ENCODE peak calls at places on chromosomes 11 and 22, in five cellular contexts. One of them, this sample, is unnamed.

GRCh38 chr11:469684-470667 is 19.9 kb downstream of the PTDSS2 start:
- DNase-seq in lower lobe of right lung: peak; percentile 69
- DNase-seq in heart left ventricle: peak; percentile 71
- DNase-seq in sigmoid colon: peak; percentile 89
- DNase-seq in effector memory CD4-positive, alpha-beta T cell: no peak
- DNase-seq in this sample: peak; percentile 78

GRCh38 chr11:45233804-45234170 is 52.4 kb downstream of the SYT13 start:
- DNase-seq in lower lobe of right lung: no peak
- DNase-seq in heart left ventricle: no peak
- DNase-seq in sigmoid colon: peak; percentile 55
- DNase-seq in effector memory CD4-positive, alpha-beta T cell: no peak
- DNase-seq in this sample: no peak

GRCh38 chr11:120931057-120931779 is 92.7 kb upstream of the TBCEL start:
- DNase-seq in lower lobe of right lung: no peak
- DNase-seq in heart left ventricle: no peak
- DNase-seq in sigmoid colon: no peak
- DNase-seq in effector memory CD4-positive, alpha-beta T cell: no peak
- DNase-seq in this sample: no peak

GRCh38 chr22:22506736-22507135 is 1.8 kb downstream of the ZNF280B start:
- DNase-seq in lower lobe of right lung: no peak
- DNase-seq in heart left ventricle: no peak
- DNase-seq in sigmoid colon: no peak
- DNase-seq in effector memory CD4-positive, alpha-beta T cell: no peak
- DNase-seq in this sample: no peak

GRCh38 chr11:66341502-66342126 is 3.3 kb downstream of the BRMS1 start:
- DNase-seq in lower lobe of right lung: peak; percentile 39
- DNase-seq in heart left ventricle: peak; percentile 18
- DNase-seq in sigmoid colon: no peak
- DNase-seq in effector memory CD4-positive, alpha-beta T cell: no peak
- DNase-seq in this sample: no peak

GRCh38 chr11:112541140-112541901 is 280.7 kb upstream of the PLET1 start:
- DNase-seq in lower lobe of right lung: no peak
- DNase-seq in heart left ventricle: no peak
- DNase-seq in sigmoid colon: no peak
- DNase-seq in effector memory CD4-positive, alpha-beta T cell: no peak
- DNase-seq in this sample: no peak

GRCh38 chr11:47436726-47437125 is 10.5 kb upstream of the PSMC3 start:
- DNase-seq in lower lobe of right lung: no peak
- DNase-seq in heart left ventricle: no peak
- DNase-seq in sigmoid colon: no peak
- DNase-seq in effector memory CD4-positive, alpha-beta T cell: no peak
- DNase-seq in this sample: no peak

GRCh38 chr11:113476553-113476952 is 1.4 kb upstream of the DRD2 start:
- DNase-seq in lower lobe of right lung: no peak
- DNase-seq in heart left ventricle: no peak
- DNase-seq in sigmoid colon: no peak
- DNase-seq in effector memory CD4-positive, alpha-beta T cell: no peak
- DNase-seq in this sample: no peak

GRCh38 chr22:47269689-47270088 is 507.2 kb downstream of the TBC1D22A start:
- DNase-seq in lower lobe of right lung: no peak
- DNase-seq in heart left ventricle: no peak
- DNase-seq in sigmoid colon: no peak
- DNase-seq in effector memory CD4-positive, alpha-beta T cell: no peak
- DNase-seq in this sample: no peak
- H3K9me3 ChIP-seq in lower lobe of right lung: no peaks in the 10 kb centered on the region
- H3K9me3 ChIP-seq in heart left ventricle: no peaks in the 10 kb centered on the region
- H3K9me3 ChIP-seq in sigmoid colon: peaks cover 3% of the 10 kb centered on the region
- H3K9me3 ChIP-seq in effector memory CD4-positive, alpha-beta T cell: no peaks in the 10 kb centered on the region
- H3K9me3 ChIP-seq in this sample: no peaks in the 10 kb centered on the region

GRCh38 chr11:61841636-61842332 is 13.7 kb downstream of the FADS2 start:
- DNase-seq in lower lobe of right lung: no peak
- DNase-seq in heart left ventricle: peak; percentile 66
- DNase-seq in sigmoid colon: no peak
- DNase-seq in effector memory CD4-positive, alpha-beta T cell: no peak
- DNase-seq in this sample: no peak
- H3K36me3 ChIP-seq in lower lobe of right lung: peaks cover 42% of the 10 kb centered on the region
- H3K36me3 ChIP-seq in heart left ventricle: no peaks in the 10 kb centered on the region
- H3K36me3 ChIP-seq in sigmoid colon: peaks cover 11% of the 10 kb centered on the region
- H3K36me3 ChIP-seq in effector memory CD4-positive, alpha-beta T cell: no peaks in the 10 kb centered on the region
- H3K36me3 ChIP-seq in this sample: no peaks in the 10 kb centered on the region

GRCh38 chr22:47331750-47332149 is 569.3 kb downstream of the TBC1D22A start:
- DNase-seq in lower lobe of right lung: no peak
- DNase-seq in heart left ventricle: no peak
- DNase-seq in sigmoid colon: no peak
- DNase-seq in effector memory CD4-positive, alpha-beta T cell: no peak
- DNase-seq in this sample: no peak
- H3K9me3 ChIP-seq in lower lobe of right lung: peaks cover 14% of the 10 kb centered on the region
- H3K9me3 ChIP-seq in heart left ventricle: no peaks in the 10 kb centered on the region
- H3K9me3 ChIP-seq in sigmoid colon: no peaks in the 10 kb centered on the region
- H3K9me3 ChIP-seq in effector memory CD4-positive, alpha-beta T cell: no peaks in the 10 kb centered on the region
- H3K9me3 ChIP-seq in this sample: no peaks in the 10 kb centered on the region

DNA sequence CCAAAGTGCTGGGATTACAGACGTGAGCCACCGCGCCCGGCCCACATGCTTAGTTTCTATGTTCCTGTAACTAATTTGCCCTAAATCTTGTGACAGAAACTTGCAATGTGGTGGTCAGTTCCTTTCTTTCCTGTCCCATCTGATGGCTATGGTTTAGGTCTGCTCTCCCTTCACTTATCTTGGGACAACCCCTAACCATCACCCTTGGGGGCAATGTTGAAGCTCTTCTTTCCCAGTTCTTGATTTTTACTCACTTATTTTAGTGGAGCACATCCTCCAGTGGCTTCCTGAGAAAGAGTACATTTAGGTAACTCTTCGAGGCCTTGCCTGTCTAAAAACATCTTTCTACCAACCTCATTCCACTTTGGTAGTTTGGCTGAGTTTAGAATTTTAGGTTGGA is 7.3 kb downstream of the SREBF2 start:
- DNase-seq in lower lobe of right lung: no peak
- DNase-seq in heart left ventricle: no peak
- DNase-seq in sigmoid colon: no peak
- DNase-seq in effector memory CD4-positive, alpha-beta T cell: no peak
- DNase-seq in this sample: no peak
- H3K36me3 ChIP-seq in lower lobe of right lung: peaks cover 24% of the 10 kb centered on the region
- H3K36me3 ChIP-seq in heart left ventricle: no peaks in the 10 kb centered on the region
- H3K36me3 ChIP-seq in sigmoid colon: peaks cover 4% of the 10 kb centered on the region
- H3K36me3 ChIP-seq in effector memory CD4-positive, alpha-beta T cell: peaks cover 14% of the 10 kb centered on the region
- H3K36me3 ChIP-seq in this sample: no peaks in the 10 kb centered on the region

GRCh38 chr22:48649031-48649430 is 1178.6 kb downstream of the BRD1 start:
- DNase-seq in lower lobe of right lung: no peak
- DNase-seq in heart left ventricle: no peak
- DNase-seq in sigmoid colon: no peak
- DNase-seq in effector memory CD4-positive, alpha-beta T cell: no peak
- DNase-seq in this sample: no peak

GRCh38 chr22:48651981-48652538 is 1175.6 kb downstream of the BRD1 start:
- DNase-seq in lower lobe of right lung: no peak
- DNase-seq in heart left ventricle: no peak
- DNase-seq in sigmoid colon: no peak
- DNase-seq in effector memory CD4-positive, alpha-beta T cell: no peak
- DNase-seq in this sample: no peak

GRCh38 chr22:48649466-48649865 is 1178.2 kb downstream of the BRD1 start:
- DNase-seq in lower lobe of right lung: no peak
- DNase-seq in heart left ventricle: no peak
- DNase-seq in sigmoid colon: no peak
- DNase-seq in effector memory CD4-positive, alpha-beta T cell: no peak
- DNase-seq in this sample: no peak

GRCh38 chr22:48651036-48651890 is 1176.4 kb downstream of the BRD1 start:
- DNase-seq in lower lobe of right lung: no peak
- DNase-seq in heart left ventricle: no peak
- DNase-seq in sigmoid colon: no peak
- DNase-seq in effector memory CD4-positive, alpha-beta T cell: no peak
- DNase-seq in this sample: no peak

GRCh38 chr22:48650323-48651035 is 1177.2 kb downstream of the BRD1 start:
- DNase-seq in lower lobe of right lung: no peak
- DNase-seq in heart left ventricle: no peak
- DNase-seq in sigmoid colon: no peak
- DNase-seq in effector memory CD4-positive, alpha-beta T cell: no peak
- DNase-seq in this sample: no peak
- H3K9me3 ChIP-seq in lower lobe of right lung: no peaks in the 10 kb centered on the region
- H3K9me3 ChIP-seq in heart left ventricle: no peaks in the 10 kb centered on the region
- H3K9me3 ChIP-seq in sigmoid colon: no peaks in the 10 kb centered on the region
- H3K9me3 ChIP-seq in effector memory CD4-positive, alpha-beta T cell: no peaks in the 10 kb centered on the region
- H3K9me3 ChIP-seq in this sample: no peaks in the 10 kb centered on the region

GRCh38 chr11:65121447-65121864 is 478 bp downstream of the FAU start:
- DNase-seq in lower lobe of right lung: no peak
- DNase-seq in heart left ventricle: no peak
- DNase-seq in sigmoid colon: peak; percentile 68
- DNase-seq in effector memory CD4-positive, alpha-beta T cell: no peak
- DNase-seq in this sample: no peak

GRCh38 chr11:65119670-65119995 is 2.1 kb upstream of the ZNHIT2 start:
- DNase-seq in lower lobe of right lung: no peak
- DNase-seq in heart left ventricle: no peak
- DNase-seq in sigmoid colon: no peak
- DNase-seq in effector memory CD4-positive, alpha-beta T cell: no peak
- DNase-seq in this sample: no peak

GRCh38 chr11:65124480-65125196 is 2.5 kb downstream of the MRPL49 start:
- DNase-seq in lower lobe of right lung: no peak
- DNase-seq in heart left ventricle: no peak
- DNase-seq in sigmoid colon: peak; percentile 59
- DNase-seq in effector memory CD4-positive, alpha-beta T cell: no peak
- DNase-seq in this sample: no peak

GRCh38 chr11:65120831-65121230 is 1.1 kb downstream of the FAU start:
- DNase-seq in lower lobe of right lung: no peak
- DNase-seq in heart left ventricle: no peak
- DNase-seq in sigmoid colon: no peak
- DNase-seq in effector memory CD4-positive, alpha-beta T cell: no peak
- DNase-seq in this sample: no peak

GRCh38 chr11:65121865-65122696 is at the start of the genes FAU and MRPL49:
- DNase-seq in lower lobe of right lung: peak; percentile 100
- DNase-seq in heart left ventricle: peak; percentile 99
- DNase-seq in sigmoid colon: peak; percentile 99
- DNase-seq in effector memory CD4-positive, alpha-beta T cell: peak; percentile 97
- DNase-seq in this sample: peak; percentile 99
- H3K36me3 ChIP-seq in lower lobe of right lung: peaks cover 65% of the 10 kb centered on the region
- H3K36me3 ChIP-seq in heart left ventricle: peaks cover 36% of the 10 kb centered on the region
- H3K36me3 ChIP-seq in sigmoid colon: peaks cover 40% of the 10 kb centered on the region
- H3K36me3 ChIP-seq in effector memory CD4-positive, alpha-beta T cell: peaks cover 58% of the 10 kb centered on the region
- H3K36me3 ChIP-seq in this sample: no peaks in the 10 kb centered on the region

GRCh38 chr11:58861533-58861932 is 17.0 kb upstream of the GLYATL2 start:
- DNase-seq in lower lobe of right lung: no peak
- DNase-seq in heart left ventricle: no peak
- DNase-seq in sigmoid colon: no peak
- DNase-seq in effector memory CD4-positive, alpha-beta T cell: no peak
- DNase-seq in this sample: no peak
- H3K9me3 ChIP-seq in lower lobe of right lung: peaks cover 4% of the 10 kb centered on the region
- H3K9me3 ChIP-seq in heart left ventricle: no peaks in the 10 kb centered on the region
- H3K9me3 ChIP-seq in sigmoid colon: no peaks in the 10 kb centered on the region
- H3K9me3 ChIP-seq in effector memory CD4-positive, alpha-beta T cell: no peaks in the 10 kb centered on the region
- H3K9me3 ChIP-seq in this sample: no peaks in the 10 kb centered on the region

GRCh38 chr11:74091549-74091948 is 79.3 kb downstream of the C2CD3 start:
- DNase-seq in lower lobe of right lung: no peak
- DNase-seq in heart left ventricle: no peak
- DNase-seq in sigmoid colon: no peak
- DNase-seq in effector memory CD4-positive, alpha-beta T cell: no peak
- DNase-seq in this sample: no peak
- H3K36me3 ChIP-seq in lower lobe of right lung: peaks cover 92% of the 10 kb centered on the region
- H3K36me3 ChIP-seq in heart left ventricle: peaks cover 28% of the 10 kb centered on the region
- H3K36me3 ChIP-seq in sigmoid colon: peaks cover 17% of the 10 kb centered on the region
- H3K36me3 ChIP-seq in effector memory CD4-positive, alpha-beta T cell: peaks cover 34% of the 10 kb centered on the region
- H3K36me3 ChIP-seq in this sample: no peaks in the 10 kb centered on the region

GRCh38 chr11:134640971-134641968 is 229.2 kb upstream of the B3GAT1 start:
- DNase-seq in lower lobe of right lung: no peak
- DNase-seq in heart left ventricle: no peak
- DNase-seq in sigmoid colon: no peak
- DNase-seq in effector memory CD4-positive, alpha-beta T cell: no peak
- DNase-seq in this sample: no peak
- H3K9me3 ChIP-seq in lower lobe of right lung: no peaks in the 10 kb centered on the region
- H3K9me3 ChIP-seq in heart left ventricle: no peaks in the 10 kb centered on the region
- H3K9me3 ChIP-seq in sigmoid colon: no peaks in the 10 kb centered on the region
- H3K9me3 ChIP-seq in effector memory CD4-positive, alpha-beta T cell: no peaks in the 10 kb centered on the region
- H3K9me3 ChIP-seq in this sample: no peaks in the 10 kb centered on the region

DNA sequence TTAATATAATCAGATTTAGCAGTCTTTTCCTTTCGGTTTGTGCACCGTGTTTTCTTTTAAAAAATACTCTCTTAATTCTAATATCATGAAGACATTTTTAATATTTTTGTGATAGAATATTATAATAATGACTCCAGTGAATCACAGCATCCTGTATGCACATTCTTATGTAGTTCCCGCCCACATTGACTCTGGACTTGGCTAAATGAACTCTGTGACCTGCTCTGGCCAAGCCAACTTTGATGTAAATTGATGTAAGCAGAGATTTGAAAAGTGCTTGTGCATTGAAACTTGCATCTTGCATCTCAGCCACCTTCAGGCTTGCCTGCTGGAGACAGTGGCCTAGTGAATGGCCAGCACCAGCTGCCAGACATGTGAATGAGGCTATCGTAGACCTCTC is 29.1 kb upstream of the PGM2L1 start:
- DNase-seq in lower lobe of right lung: no peak
- DNase-seq in heart left ventricle: no peak
- DNase-seq in sigmoid colon: no peak
- DNase-seq in effector memory CD4-positive, alpha-beta T cell: no peak
- DNase-seq in this sample: no peak
- H3K36me3 ChIP-seq in lower lobe of right lung: no peaks in the 10 kb centered on the region
- H3K36me3 ChIP-seq in heart left ventricle: no peaks in the 10 kb centered on the region
- H3K36me3 ChIP-seq in sigmoid colon: no peaks in the 10 kb centered on the region
- H3K36me3 ChIP-seq in effector memory CD4-positive, alpha-beta T cell: no peaks in the 10 kb centered on the region
- H3K36me3 ChIP-seq in this sample: no peaks in the 10 kb centered on the region